ENCODE peak calls at places on chromosomes 5 and 9, in seven cellular contexts. One of them, this sample, is unnamed.

GRCh38 chr9:12462861-12463260 is 230.3 kb upstream of the TYRP1 start:
- DNase-seq in NCI-H510A: no peak
- DNase-seq in Karpas-422: no peak
- DNase-seq in esophagus squamous epithelium: no peak
- DNase-seq in ecto neural progenitor cell: no peak
- DNase-seq in GM19239: no peak
- DNase-seq in brain pericyte: no peak
- DNase-seq in this sample: no peak

GRCh38 chr5:161572914-161573313 is 26.4 kb upstream of the GABRB2 start:
- DNase-seq in ecto neural progenitor cell: no peak
- DNase-seq in brain pericyte: no peak
- DNase-seq in Karpas-422: no peak
- DNase-seq in NCI-H510A: no peak
- DNase-seq in GM19239: no peak
- DNase-seq in esophagus squamous epithelium: no peak
- DNase-seq in this sample: no peak

GRCh38 chr9:16884373-16884772 is 13.9 kb upstream of the BNC2 start:
- DNase-seq in brain pericyte: no peak
- DNase-seq in esophagus squamous epithelium: no peak
- DNase-seq in ecto neural progenitor cell: no peak
- DNase-seq in NCI-H510A: no peak
- DNase-seq in GM19239: no peak
- DNase-seq in Karpas-422: no peak
- DNase-seq in this sample: no peak

GRCh38 chr5:160040471-160040835 is 31.5 kb downstream of the TTC1 start:
- DNase-seq in esophagus squamous epithelium: no peak
- DNase-seq in brain pericyte: no peak
- DNase-seq in NCI-H510A: no peak
- DNase-seq in GM19239: no peak
- DNase-seq in Karpas-422: no peak
- DNase-seq in ecto neural progenitor cell: no peak
- DNase-seq in this sample: no peak

GRCh38 chr5:14428302-14429081 is 153.1 kb upstream of the OTULINL start:
- DNase-seq in Karpas-422: no peak
- DNase-seq in brain pericyte: no peak
- DNase-seq in esophagus squamous epithelium: no peak
- DNase-seq in NCI-H510A: no peak
- DNase-seq in GM19239: no peak
- DNase-seq in ecto neural progenitor cell: no peak
- DNase-seq in this sample: no peak

GRCh38 chr5:107743357-107744000 is 72.7 kb upstream of the EFNA5 start:
- DNase-seq in brain pericyte: no peak
- DNase-seq in esophagus squamous epithelium: no peak
- DNase-seq in Karpas-422: peak; percentile 25
- DNase-seq in NCI-H510A: no peak
- DNase-seq in GM19239: no peak
- DNase-seq in ecto neural progenitor cell: no peak
- DNase-seq in this sample: no peak

GRCh38 chr5:74919487-74919886 is 53.3 kb upstream of the FAM169A start:
- DNase-seq in GM19239: peak; percentile 20
- DNase-seq in esophagus squamous epithelium: no peak
- DNase-seq in Karpas-422: peak; percentile 65
- DNase-seq in ecto neural progenitor cell: no peak
- DNase-seq in brain pericyte: no peak
- DNase-seq in NCI-H510A: no peak
- DNase-seq in this sample: peak; percentile 59

GRCh38 chr9:74666625-74667316 is 169.6 kb downstream of the RORB start:
- DNase-seq in GM19239: no peak
- DNase-seq in esophagus squamous epithelium: no peak
- DNase-seq in brain pericyte: no peak
- DNase-seq in Karpas-422: no peak
- DNase-seq in ecto neural progenitor cell: no peak
- DNase-seq in NCI-H510A: no peak
- DNase-seq in this sample: no peak

GRCh38 chr9:87657893-87658292 is 68.0 kb upstream of the CTSL start:
- DNase-seq in esophagus squamous epithelium: no peak
- DNase-seq in NCI-H510A: no peak
- DNase-seq in ecto neural progenitor cell: no peak
- DNase-seq in GM19239: no peak
- DNase-seq in Karpas-422: no peak
- DNase-seq in brain pericyte: no peak
- DNase-seq in this sample: no peak